ENCODE peak calls at places on chromosome 20, in four cellular contexts. One of them, this sample, is unnamed. For H3K36me3, the result is how much of the 10 kb centered on the place peaks cover.

GRCh38 chr20:45100563-45101245 is at the start of gene KCNS1:
- DNase-seq in left ventricle myocardium inferior: no peak
- DNase-seq in endodermal cell: peak
- DNase-seq in mammary epithelial cell: no peak
- DNase-seq in this sample: no peak

GRCh38 chr20:19114410-19114809 is 98.0 kb upstream of the SLC24A3 start:
- DNase-seq in left ventricle myocardium inferior: no peak
- DNase-seq in endodermal cell: no peak
- DNase-seq in mammary epithelial cell: no peak
- DNase-seq in this sample: no peak

GRCh38 chr20:25090492-25091429 is 8.8 kb upstream of the VSX1 start:
- DNase-seq in left ventricle myocardium inferior: no peak
- DNase-seq in endodermal cell: no peak
- DNase-seq in mammary epithelial cell: no peak
- DNase-seq in this sample: no peak

GRCh38 chr20:59812286-59813125 is 120.9 kb downstream of the SYCP2 start:
- DNase-seq in left ventricle myocardium inferior: no peak
- DNase-seq in endodermal cell: peak
- DNase-seq in mammary epithelial cell: no peak
- DNase-seq in this sample: no peak

GRCh38 chr20:35307666-35308653 is 15.7 kb upstream of the FAM83C start:
- DNase-seq in left ventricle myocardium inferior: peak
- DNase-seq in endodermal cell: no peak
- DNase-seq in mammary epithelial cell: peak
- DNase-seq in this sample: no peak

GRCh38 chr20:63469713-63470101 is 2.7 kb downstream of the KCNQ2 start:
- DNase-seq in left ventricle myocardium inferior: no peak
- DNase-seq in endodermal cell: no peak
- DNase-seq in mammary epithelial cell: no peak
- DNase-seq in this sample: no peak

GRCh38 chr20:5205348-5206210 is 78.8 kb downstream of the CDS2 start:
- DNase-seq in left ventricle myocardium inferior: peak
- DNase-seq in endodermal cell: peak
- DNase-seq in mammary epithelial cell: peak
- DNase-seq in this sample: peak

GRCh38 chr20:57409316-57409671 is 18.1 kb downstream of the RBM38 start:
- DNase-seq in left ventricle myocardium inferior: no peak
- DNase-seq in endodermal cell: no peak
- DNase-seq in mammary epithelial cell: no peak
- DNase-seq in this sample: no peak

GRCh38 chr20:59124326-59125029 is 39.1 kb upstream of the ZNF831 start:
- DNase-seq in left ventricle myocardium inferior: no peak
- DNase-seq in endodermal cell: no peak
- DNase-seq in mammary epithelial cell: no peak
- DNase-seq in this sample: peak

GRCh38 chr20:48817367-48818030 is 10.3 kb downstream of the PREX1 start:
- DNase-seq in left ventricle myocardium inferior: no peak
- DNase-seq in endodermal cell: no peak
- DNase-seq in mammary epithelial cell: no peak
- DNase-seq in this sample: no peak

GRCh38 chr20:38055294-38055693 is 21.7 kb downstream of the RPRD1B start:
- DNase-seq in left ventricle myocardium inferior: no peak
- DNase-seq in endodermal cell: no peak
- DNase-seq in mammary epithelial cell: no peak
- DNase-seq in this sample: no peak

GRCh38 chr20:38054647-38055046 is 21.1 kb downstream of the RPRD1B start:
- DNase-seq in left ventricle myocardium inferior: no peak
- DNase-seq in endodermal cell: no peak
- DNase-seq in mammary epithelial cell: no peak
- DNase-seq in this sample: no peak

GRCh38 chr20:38050691-38051090 is 17.1 kb downstream of the RPRD1B start:
- DNase-seq in left ventricle myocardium inferior: no peak
- DNase-seq in endodermal cell: no peak
- DNase-seq in mammary epithelial cell: peak
- DNase-seq in this sample: no peak

GRCh38 chr20:38049800-38050199 is 16.3 kb downstream of the RPRD1B start:
- DNase-seq in left ventricle myocardium inferior: no peak
- DNase-seq in endodermal cell: no peak
- DNase-seq in mammary epithelial cell: peak
- DNase-seq in this sample: no peak

GRCh38 chr20:38052870-38053269 is 19.3 kb downstream of the RPRD1B start:
- DNase-seq in left ventricle myocardium inferior: no peak
- DNase-seq in endodermal cell: no peak
- DNase-seq in mammary epithelial cell: no peak
- DNase-seq in this sample: no peak
- H3K36me3 ChIP-seq in left ventricle myocardium inferior: half or more
- H3K36me3 ChIP-seq in endodermal cell: under half
- H3K36me3 ChIP-seq in mammary epithelial cell: under half
- H3K36me3 ChIP-seq in this sample: under half

GRCh38 chr20:3309226-3309625 is 70.2 kb upstream of the SLC4A11 start:
- DNase-seq in left ventricle myocardium inferior: no peak
- DNase-seq in endodermal cell: no peak
- DNase-seq in mammary epithelial cell: no peak
- DNase-seq in this sample: no peak
- H3K36me3 ChIP-seq in left ventricle myocardium inferior: half or more
- H3K36me3 ChIP-seq in endodermal cell: half or more
- H3K36me3 ChIP-seq in mammary epithelial cell: under half
- H3K36me3 ChIP-seq in this sample: under half

GRCh38 chr20:43715511-43715910 is 11.3 kb downstream of the GTSF1L start:
- DNase-seq in left ventricle myocardium inferior: no peak
- DNase-seq in endodermal cell: no peak
- DNase-seq in mammary epithelial cell: no peak
- DNase-seq in this sample: no peak
- H3K36me3 ChIP-seq in left ventricle myocardium inferior: under half
- H3K36me3 ChIP-seq in endodermal cell: under half
- H3K36me3 ChIP-seq in mammary epithelial cell: under half
- H3K36me3 ChIP-seq in this sample: under half

GRCh38 chr20:2942439-2942838 is 69.2 kb downstream of the PTPRA start:
- DNase-seq in left ventricle myocardium inferior: no peak
- DNase-seq in endodermal cell: no peak
- DNase-seq in mammary epithelial cell: no peak
- DNase-seq in this sample: no peak

GRCh38 chr20:2948968-2949367 is 75.7 kb downstream of the PTPRA start:
- DNase-seq in left ventricle myocardium inferior: no peak
- DNase-seq in endodermal cell: no peak
- DNase-seq in mammary epithelial cell: no peak
- DNase-seq in this sample: no peak

DNA sequence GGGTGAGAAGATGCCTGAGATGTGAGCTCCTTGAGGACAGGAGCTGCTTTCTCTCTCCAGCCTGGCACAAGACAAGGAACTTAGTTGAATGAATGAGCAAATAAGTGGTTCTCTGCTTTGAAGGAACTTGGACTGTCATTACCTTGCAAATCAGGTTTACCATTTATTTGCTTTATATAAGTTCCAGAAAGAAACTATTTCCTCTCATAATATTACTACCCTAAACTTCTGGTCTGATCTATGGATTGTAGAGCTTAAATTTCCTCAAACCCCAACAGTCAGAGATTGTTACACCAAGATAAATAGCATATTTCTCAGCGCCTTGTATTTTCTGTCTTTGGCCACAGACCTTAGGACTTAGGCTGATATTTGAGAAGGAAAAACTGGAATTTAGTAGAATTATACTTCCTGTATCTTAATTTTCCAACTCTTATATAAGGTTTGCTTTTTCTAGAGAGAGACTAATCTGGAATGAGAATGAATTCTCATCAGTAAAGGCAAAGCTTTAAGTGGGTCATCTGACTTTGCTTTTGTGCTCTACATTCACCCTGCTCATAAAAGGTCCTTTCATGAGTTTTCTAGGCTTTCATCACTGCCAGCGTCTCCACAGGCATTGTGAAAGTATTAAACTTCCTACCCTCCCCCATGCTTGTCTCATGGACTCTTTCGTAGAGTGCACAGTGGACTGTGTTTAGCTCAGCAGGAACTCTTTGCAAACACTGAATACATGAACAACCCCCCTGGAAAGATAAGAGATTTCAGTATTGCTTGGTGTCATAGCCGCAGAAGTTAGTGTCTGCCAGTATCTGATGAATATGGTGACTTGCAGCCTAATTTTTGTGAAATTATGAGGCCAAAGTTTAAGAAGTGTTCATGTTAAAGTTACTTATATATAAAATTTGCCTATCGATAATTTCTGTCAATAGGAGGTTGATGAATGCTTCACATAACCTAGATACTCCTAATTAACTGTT is 74.0 kb downstream of the PTPRA start:
- DNase-seq in left ventricle myocardium inferior: no peak
- DNase-seq in endodermal cell: no peak
- DNase-seq in mammary epithelial cell: peak
- DNase-seq in this sample: peak
- H3K36me3 ChIP-seq in left ventricle myocardium inferior: under half
- H3K36me3 ChIP-seq in endodermal cell: under half
- H3K36me3 ChIP-seq in mammary epithelial cell: under half
- H3K36me3 ChIP-seq in this sample: under half

DNA sequence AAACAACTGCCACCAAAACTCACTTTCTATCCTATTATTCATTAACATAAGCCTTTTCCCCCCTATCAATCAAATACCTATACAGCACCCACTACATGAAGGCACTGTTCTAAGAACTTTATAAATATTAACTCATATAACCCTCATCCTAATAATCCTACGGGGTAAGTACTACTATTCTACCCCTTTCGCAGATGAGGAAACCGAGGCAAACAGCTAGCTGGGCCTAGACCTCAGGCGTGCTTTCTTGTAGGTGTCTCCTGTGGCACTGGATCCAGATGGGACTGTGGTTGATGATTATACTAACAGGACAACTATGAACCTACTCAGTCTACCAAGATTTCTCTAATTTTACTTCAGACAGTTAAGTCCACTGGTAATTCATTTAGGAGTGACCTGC is 131.6 kb downstream of the ZMYND8 start:
- DNase-seq in left ventricle myocardium inferior: no peak
- DNase-seq in endodermal cell: no peak
- DNase-seq in mammary epithelial cell: no peak
- DNase-seq in this sample: no peak
- H3K36me3 ChIP-seq in left ventricle myocardium inferior: half or more
- H3K36me3 ChIP-seq in endodermal cell: half or more
- H3K36me3 ChIP-seq in mammary epithelial cell: half or more
- H3K36me3 ChIP-seq in this sample: under half

This sample was measured in Caco-2.